ENCODE peak calls at places on chromosome 4, in five cellular contexts. D is progenitor cell of endocrine pancreas, K is endothelial cell, Q is hepatocyte, W is dorsolateral prefrontal cortex. G is an unnamed sample.

GRCh38 chr4:143381171-143382118 is 44.8 kb downstream of the GAB1 start:
- DNase-seq in D (no peak), K (no peak), Q (peak; percentile 58), W (peak; percentile 55), G (no peak)

GRCh38 chr4:15653864-15654391 is 1.2 kb downstream of the FBXL5 start:
- DNase-seq in D (no peak), W (no peak), K (no peak), Q (peak; percentile 21), G (no peak)

GRCh38 chr4:152614337-152614736 is 65.5 kb downstream of the TMEM154 start:
- DNase-seq in K (no peak), Q (no peak), W (no peak), D (no peak), G (no peak)

GRCh38 chr4:47490550-47490949 is 5.5 kb downstream of the ATP10D start:
- DNase-seq in D (no peak), Q (peak; percentile 17), K (peak; percentile 8), W (no peak), G (no peak)

GRCh38 chr4:173095022-173095421 is 73.6 kb upstream of the GALNT7 start:
- DNase-seq in Q (no peak), K (no peak), W (no peak), D (no peak), G (no peak)

GRCh38 chr4:66949424-66949823 is 595.9 kb downstream of the CENPC start:
- DNase-seq in K (no peak), W (no peak), Q (no peak), D (no peak), G (no peak)

GRCh38 chr4:158624889-158625478 is 46.7 kb downstream of the C4orf46 start:
- DNase-seq in Q (peak; percentile 60), K (peak; percentile 28), W (no peak), D (no peak), G (no peak)

GRCh38 chr4:187193141-187193540 is 469.5 kb upstream of the FAT1 start:
- DNase-seq in K (no peak), D (no peak), Q (peak; percentile 45), W (no peak), G (no peak)

GRCh38 chr4:176437756-176438155 is 118.0 kb downstream of the SPCS3 start:
- DNase-seq in Q (no peak), K (no peak), D (no peak), W (no peak), G (no peak)

GRCh38 chr4:121397941-121398601 is 17.3 kb upstream of the QRFPR start:
- DNase-seq in D (no peak), Q (no peak), K (no peak), W (no peak), G (no peak)

GRCh38 chr4:22203436-22204011 is 255.0 kb upstream of the KCNIP4 start:
- DNase-seq in K (no peak), Q (no peak), W (no peak), D (no peak), G (no peak)

GRCh38 chr4:184059099-184059498 is 154.0 kb downstream of the STOX2 start:
- DNase-seq in D (no peak), W (no peak), K (no peak), Q (no peak), G (no peak)

GRCh38 chr4:80876810-80877209 is 153.7 kb upstream of the BMP3 start:
- DNase-seq in D (no peak), W (no peak), K (no peak), Q (no peak), G (no peak)

GRCh38 chr4:185726931-185727330 is 85.1 kb downstream of the SORBS2 start:
- DNase-seq in K (no peak), W (no peak), Q (no peak), D (no peak), G (no peak)

GRCh38 chr4:95585016-95585695 is 36.4 kb upstream of the UNC5C start:
- DNase-seq in K (no peak), D (no peak), W (no peak), Q (no peak), G (no peak)

GRCh38 chr4:75584067-75584466 is 28.2 kb downstream of the ODAPH start:
- DNase-seq in Q (no peak), D (no peak), W (no peak), K (no peak), G (no peak)

GRCh38 chr4:182604953-182605352 is 312.2 kb downstream of the DCTD start:
- DNase-seq in W (no peak), Q (no peak), D (no peak), K (no peak), G (no peak)

GRCh38 chr4:105780176-105780575 is 71.6 kb downstream of the GSTCD start:
- DNase-seq in D (no peak), W (no peak), K (no peak), Q (no peak), G (no peak)

GRCh38 chr4:136156947-136157346 is 1375.3 kb downstream of the PCDH18 start:
- DNase-seq in K (no peak), W (no peak), D (no peak), Q (no peak), G (no peak)

GRCh38 chr4:150332086-150332485 is 249.9 kb upstream of the MAB21L2 start:
- DNase-seq in D (no peak), W (no peak), Q (no peak), K (no peak), G (no peak)

GRCh38 chr4:93828332-93828829 is at the start of gene ATOH1:
- DNase-seq in K (peak; percentile 45), Q (peak; percentile 55), D (peak; percentile 37), W (no peak), G (no peak)

GRCh38 chr4:8515316-8516060 is 64.7 kb upstream of the GPR78 start:
- DNase-seq in K (no peak), W (no peak), D (no peak), Q (no peak), G (no peak)

GRCh38 chr4:167020410-167020809 is 213.9 kb downstream of the SPOCK3 start:
- DNase-seq in K (peak; percentile 31), Q (peak; percentile 10), W (no peak), D (no peak), G (no peak)
- TF ChIP-seq CTCF in K (no peak), Q (peak; percentile 10), W (no peak), D (peak; percentile 34), G (no peak)

GRCh38 chr4:85127653-85128052 is 161.2 kb upstream of the WDFY3 start:
- DNase-seq in D (no peak), W (peak; percentile 36), Q (peak; percentile 36), K (peak; percentile 38), G (no peak)
- TF ChIP-seq CTCF in D (peak; percentile 54), W (no peak), Q (peak; percentile 41), K (peak; percentile 87), G (no peak)

DNA sequence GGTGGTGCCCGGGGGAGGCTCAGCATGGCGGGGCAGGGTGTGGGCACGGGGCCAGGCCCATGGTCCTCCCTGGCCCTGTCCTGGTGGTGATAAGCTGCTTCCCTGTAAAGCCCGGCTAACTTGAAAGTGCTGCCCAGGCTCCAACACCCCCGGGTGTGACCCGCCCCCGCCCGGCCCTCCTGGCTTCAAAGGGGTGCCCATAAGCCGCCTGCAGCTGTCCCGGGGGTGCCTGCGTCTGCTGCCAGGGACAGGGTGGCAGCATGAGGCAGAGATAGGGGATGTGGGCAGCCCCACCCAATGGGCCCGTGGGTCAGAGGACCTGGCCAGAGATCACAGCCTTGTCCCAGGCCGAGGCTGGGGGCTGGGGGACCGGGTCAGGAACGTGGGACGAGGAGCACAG is 18.1 kb downstream of the FGFRL1 start:
- DNase-seq in K (no peak), D (no peak), Q (no peak), W (no peak), G (no peak)
- TF ChIP-seq CTCF in K (no peak), D (no peak), Q (no peak), W (no peak), G (no peak)

GRCh38 chr4:10982305-10982704 is 297.7 kb upstream of the CLNK start:
- DNase-seq in Q (no peak), K (no peak), D (no peak), W (no peak), G (no peak)

GRCh38 chr4:10983885-10984284 is 299.3 kb upstream of the CLNK start:
- DNase-seq in Q (no peak), D (no peak), K (no peak), W (no peak), G (no peak)

GRCh38 chr4:10984815-10985214 is 300.2 kb upstream of the CLNK start:
- DNase-seq in Q (no peak), W (no peak), D (no peak), K (no peak), G (no peak)

GRCh38 chr4:10981611-10982010 is 297.0 kb upstream of the CLNK start:
- DNase-seq in K (no peak), Q (no peak), W (no peak), D (no peak), G (no peak)

GRCh38 chr4:10983274-10983673 is 298.7 kb upstream of the CLNK start:
- DNase-seq in Q (peak; percentile 29), W (no peak), D (no peak), K (no peak), G (no peak)
- TF ChIP-seq CTCF in Q (no peak), W (no peak), D (no peak), K (no peak), G (no peak)

DNA sequence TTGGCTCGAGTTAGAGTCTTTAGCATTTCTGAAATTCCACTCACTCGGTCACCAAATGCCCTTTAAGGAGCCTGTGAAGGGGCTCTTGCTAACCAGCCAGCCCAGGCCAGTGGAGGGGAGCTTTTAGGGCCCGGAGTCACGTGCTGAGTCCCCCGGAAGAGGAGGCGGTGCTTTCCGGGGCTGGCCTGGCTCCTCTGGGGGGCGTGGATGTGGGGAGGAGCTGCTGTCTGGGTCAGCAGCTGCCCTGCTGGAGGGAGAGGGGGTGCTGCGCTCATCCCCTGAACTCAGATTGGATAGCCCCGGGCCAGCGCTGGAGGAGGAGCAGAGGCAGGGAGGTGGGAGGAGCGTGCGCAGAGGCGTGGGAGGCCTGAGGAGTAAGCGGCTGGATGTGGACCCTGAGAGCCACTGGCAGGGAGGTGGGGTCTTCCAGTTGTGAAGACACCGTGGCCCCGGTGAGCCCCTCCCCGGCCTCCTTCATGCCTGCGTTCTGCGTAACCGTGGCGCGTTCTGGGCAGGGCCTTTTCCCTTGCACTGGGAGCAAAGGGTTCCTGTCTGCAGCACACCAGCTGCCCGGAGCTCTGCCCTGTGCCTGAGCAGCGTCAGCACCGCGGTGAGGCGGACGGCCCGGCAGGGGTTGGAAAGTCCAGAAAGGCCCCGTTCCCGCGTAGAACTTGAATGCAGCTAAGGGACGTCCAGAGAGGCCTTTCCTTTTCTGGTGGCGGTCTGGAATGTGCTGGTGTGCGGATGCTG is 19.7 kb downstream of the MAEA start:
- DNase-seq in W (peak; percentile 84), Q (peak; percentile 93), K (peak; percentile 77), D (peak; percentile 73), G (peak; percentile 29)
- TF ChIP-seq CTCF in W (no peak), Q (no peak), K (no peak), D (no peak), G (no peak)

G was measured in activated B cell treated with CpG ODN at 0.5 μM for 24 hours.